ENCODE peak calls at places on chromosomes 11 and 22, in seven cellular contexts. O is hepatic stellate cell; A is GM06990; I is stimulated activated CD4-positive, alpha-beta T cell treated with anti-CD3 and anti-CD28 coated beads, Interleukin-12 subunit alpha, Interleukin-12 subunit beta, amount 100 ng/mL, for 4 hours; U is IMR-90; L is T follicular helper cell; B is NCI-H446 treated with DMSO at 0.1 percent for 48 hours. F is an unnamed sample.

GRCh38 chr11:123409886-123410549 is 20.1 kb upstream of the GRAMD1B start:
- DNase-seq in I (no peak), L (no peak), U (no peak), A (no peak), B (no peak), O (no peak), F (no peak)

GRCh38 chr22:22763512-22763911 is 119.1 kb downstream of the GGTLC2 start:
- DNase-seq in L (no peak), A (no peak), U (no peak), O (no peak), I (no peak), B (no peak), F (no peak)

GRCh38 chr22:30169002-30169401 is 77.6 kb downstream of the LIF start:
- DNase-seq in O (no peak), B (no peak), U (no peak), A (no peak), L (no peak), I (no peak), F (no peak)

GRCh38 chr11:444397-445144 is 2.8 kb upstream of the ANO9 start:
- DNase-seq in A (peak), U (peak), I (no peak), O (no peak), B (no peak), L (no peak), F (no peak)

GRCh38 chr22:36951746-36952145 is 38.3 kb downstream of the CSF2RB start:
- DNase-seq in I (no peak), L (no peak), U (no peak), O (no peak), A (no peak), B (no peak), F (no peak)

GRCh38 chr22:45450931-45451651 is 37.6 kb downstream of the RIBC2 start:
- DNase-seq in U (peak), O (peak), I (no peak), L (no peak), B (no peak), A (no peak), F (no peak)

GRCh38 chr11:131495417-131495816 is 125.0 kb downstream of the NTM start:
- DNase-seq in B (no peak), O (no peak), U (no peak), A (no peak), L (no peak), I (no peak), F (no peak)

GRCh38 chr22:42388130-42388797 is 43.9 kb downstream of the NFAM1 start:
- DNase-seq in L (no peak), A (no peak), B (peak), I (no peak), O (no peak), U (peak), F (peak)

GRCh38 chr11:133982901-133983300 is 26.1 kb upstream of the IGSF9B start:
- DNase-seq in O (no peak), B (no peak), U (no peak), L (no peak), A (no peak), I (no peak), F (no peak)

GRCh38 chr11:18699848-18700261 is 1.3 kb downstream of the TMEM86A start:
- DNase-seq in B (no peak), I (no peak), A (no peak), O (no peak), L (no peak), U (no peak), F (no peak)

GRCh38 chr11:10809373-10810199 is 860 bp upstream of the EIF4G2 start:
- DNase-seq in I (peak), L (peak), U (peak), O (peak), A (no peak), B (peak), F (peak)

GRCh38 chr11:8111636-8112035 is 30.6 kb downstream of the TUB start:
- DNase-seq in U (no peak), L (no peak), A (no peak), B (peak), O (no peak), I (no peak), F (peak)

GRCh38 chr11:95358516-95359322 is 127.7 kb upstream of the SESN3 start:
- DNase-seq in B (peak), L (no peak), A (no peak), U (no peak), O (no peak), I (no peak), F (no peak)

GRCh38 chr11:122517403-122518379 is 137.8 kb upstream of the UBASH3B start:
- DNase-seq in L (no peak), A (no peak), B (no peak), U (no peak), O (no peak), I (no peak), F (no peak)

GRCh38 chr11:38824573-38824972 is 2226.5 kb upstream of the RAG2 start:
- DNase-seq in I (no peak), B (no peak), A (no peak), L (no peak), U (peak), O (no peak), F (no peak)

GRCh38 chr11:85769758-85770157 is 41.2 kb downstream of the SYTL2 start:
- DNase-seq in A (no peak), I (no peak), B (no peak), U (no peak), O (no peak), L (no peak), F (no peak)